ENCODE peak calls at places on chromosomes 5 and 9, in seven cellular contexts. L is choroid plexus epithelial cell, Z is pancreas, M is A549, Q is fibroblast of mammary gland, K is stomach, V is H1. X is an unnamed sample.

GRCh38 chr5:164090358-164090757 is 584.9 kb downstream of the MAT2B start:
- DNase-seq in L (no peak), Z (no peak), M (no peak), Q (no peak), K (no peak), V (no peak), X (no peak)

GRCh38 chr9:109908459-109909390 is 128.7 kb downstream of the PALM2AKAP2 start:
- DNase-seq in L (peak), Z (no peak), M (no peak), Q (peak), K (no peak), V (no peak), X (peak)

GRCh38 chr5:100905259-100905914 is 2.3 kb upstream of the ST8SIA4 start:
- DNase-seq in L (no peak), Z (no peak), M (no peak), Q (no peak), K (no peak), V (no peak), X (no peak)

GRCh38 chr9:94086468-94086867 is 2.2 kb downstream of the PTPDC1 start:
- DNase-seq in L (peak), Z (no peak), M (no peak), Q (peak), K (no peak), V (no peak), X (peak)

GRCh38 chr9:93133641-93134017 is 422 bp downstream of the NINJ1 start:
- DNase-seq in L (peak), Z (peak), M (peak), Q (peak), K (peak), V (peak), X (peak)

GRCh38 chr9:74772126-74772525 is 115.6 kb downstream of the TRPM6 start:
- DNase-seq in L (no peak), Z (no peak), M (no peak), Q (no peak), K (no peak), V (no peak), X (no peak)

GRCh38 chr9:93071464-93071863 is 13.0 kb downstream of the SUSD3 start:
- DNase-seq in L (peak), Z (no peak), M (peak), Q (peak), K (no peak), V (peak), X (no peak)

GRCh38 chr5:112418412-112419049 is 546 bp downstream of the EPB41L4A start:
- DNase-seq in L (peak), Z (no peak), M (no peak), Q (no peak), K (no peak), V (no peak), X (peak)

GRCh38 chr5:16135003-16135402 is 44.6 kb downstream of the MARCHF11 start:
- DNase-seq in L (peak), Z (no peak), M (no peak), Q (no peak), K (no peak), V (no peak), X (peak)

GRCh38 chr9:108151161-108151586 is 661.6 kb upstream of the KLF4 start:
- DNase-seq in L (peak), Z (no peak), M (no peak), Q (peak), K (no peak), V (no peak), X (peak)

GRCh38 chr5:146789712-146790660 is 88.6 kb downstream of the PPP2R2B start:
- DNase-seq in L (no peak), Z (no peak), M (no peak), Q (no peak), K (no peak), V (no peak), X (no peak)

GRCh38 chr5:125564336-125564975 is 818.0 kb upstream of the ZNF608 start:
- DNase-seq in L (no peak), Z (no peak), M (no peak), Q (no peak), K (no peak), V (no peak), X (no peak)

GRCh38 chr5:110040178-110040577 is 350.5 kb downstream of the MAN2A1 start:
- DNase-seq in L (peak), Z (no peak), M (no peak), Q (peak), K (no peak), V (no peak), X (no peak)

GRCh38 chr5:110043025-110043424 is 353.3 kb downstream of the MAN2A1 start:
- DNase-seq in L (no peak), Z (no peak), M (no peak), Q (no peak), K (no peak), V (no peak), X (no peak)

GRCh38 chr5:110050640-110051345 is 361.1 kb downstream of the MAN2A1 start:
- DNase-seq in L (no peak), Z (no peak), M (no peak), Q (no peak), K (no peak), V (no peak), X (no peak)

GRCh38 chr5:110048508-110048907 is 358.8 kb downstream of the MAN2A1 start:
- DNase-seq in L (peak), Z (no peak), M (no peak), Q (no peak), K (no peak), V (no peak), X (no peak)

DNA sequence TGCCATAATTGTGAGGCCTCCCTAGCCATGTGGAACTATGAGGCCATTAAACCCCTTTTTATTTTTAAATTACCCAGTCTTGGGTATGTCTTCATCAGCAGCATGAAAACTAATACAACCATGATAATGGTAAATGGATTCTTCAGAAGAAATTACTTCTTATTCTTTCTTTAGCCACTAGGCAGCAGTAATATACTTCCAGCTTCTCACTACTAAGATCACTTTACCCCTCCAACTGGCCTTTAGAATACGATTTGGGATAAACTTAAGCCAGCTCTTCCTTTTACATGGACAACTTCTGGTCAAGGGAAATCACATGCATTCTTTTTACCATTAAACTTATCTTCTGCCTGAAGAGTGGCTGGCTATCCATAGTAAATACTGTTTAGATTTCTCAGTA is 355.4 kb downstream of the MAN2A1 start:
- DNase-seq in L (peak), Z (no peak), M (no peak), Q (peak), K (no peak), V (no peak), X (peak)
- TF ChIP-seq CTCF in L (peak), Z (no peak), M (no peak), Q (peak), K (no peak), V (peak), X (no peak)

DNA sequence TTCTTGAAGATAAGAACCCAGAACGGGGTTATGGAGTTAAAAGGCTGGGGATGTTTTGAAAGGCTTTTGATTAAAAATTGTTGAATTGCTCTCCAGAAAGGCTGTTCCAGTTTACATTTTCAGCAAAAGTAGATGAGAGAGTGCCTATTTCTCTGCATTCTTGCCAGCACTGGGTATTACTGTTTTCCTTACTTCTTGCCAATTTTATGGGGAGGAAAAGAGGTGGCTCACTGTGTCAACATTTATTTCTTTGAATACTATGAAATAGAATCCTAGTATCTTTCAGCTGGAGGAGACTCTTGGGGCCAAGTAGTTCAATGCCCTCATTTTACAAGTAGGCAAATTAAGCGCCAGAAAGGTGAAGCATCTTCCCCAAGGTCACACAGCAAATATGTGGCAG is 7.3 kb downstream of the NCS1 start:
- DNase-seq in L (no peak), Z (no peak), M (no peak), Q (no peak), K (no peak), V (no peak), X (no peak)
- H3K4me3 ChIP-seq in L (no peak), Z (no peak), M (no peak), Q (no peak), K (no peak), V (no peak), X (no peak)

GRCh38 chr5:43020294-43020711 is 19.8 kb downstream of the ANXA2R start:
- DNase-seq in L (no peak), Z (no peak), M (no peak), Q (peak), K (no peak), V (no peak), X (no peak)

GRCh38 chr5:43019293-43019614 is 20.9 kb downstream of the ANXA2R start:
- DNase-seq in L (no peak), Z (no peak), M (no peak), Q (no peak), K (no peak), V (no peak), X (peak)

GRCh38 chr5:43016217-43016779 is 23.8 kb downstream of the ANXA2R start:
- DNase-seq in L (no peak), Z (no peak), M (no peak), Q (no peak), K (no peak), V (no peak), X (no peak)

GRCh38 chr5:43019615-43020293 is 20.4 kb downstream of the ANXA2R start:
- DNase-seq in L (peak), Z (peak), M (peak), Q (peak), K (peak), V (no peak), X (peak)

DNA sequence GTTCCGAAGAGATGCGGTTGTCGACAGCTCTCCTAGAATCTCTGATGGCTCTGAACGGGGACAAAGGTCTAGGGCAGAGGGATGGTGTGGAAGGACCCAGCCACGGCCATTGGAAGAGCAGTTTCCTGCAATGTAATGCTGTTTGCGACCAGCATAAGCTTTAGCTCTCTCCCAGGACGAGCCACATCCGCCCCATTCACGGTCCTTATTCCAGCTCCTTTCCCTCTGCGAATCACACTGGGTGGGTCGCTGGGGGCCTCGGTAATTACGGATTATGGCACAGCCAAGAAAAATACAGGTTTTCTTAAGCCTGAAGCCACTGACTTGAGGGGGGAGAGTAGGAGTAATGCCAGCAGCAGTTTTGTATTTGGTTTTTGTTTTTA is 22.7 kb downstream of the ANXA2R start:
- DNase-seq in L (peak), Z (no peak), M (no peak), Q (peak), K (no peak), V (no peak), X (no peak)
- TF ChIP-seq CTCF in L (peak), Z (no peak), M (no peak), Q (no peak), K (no peak), V (no peak), X (no peak)

DNA sequence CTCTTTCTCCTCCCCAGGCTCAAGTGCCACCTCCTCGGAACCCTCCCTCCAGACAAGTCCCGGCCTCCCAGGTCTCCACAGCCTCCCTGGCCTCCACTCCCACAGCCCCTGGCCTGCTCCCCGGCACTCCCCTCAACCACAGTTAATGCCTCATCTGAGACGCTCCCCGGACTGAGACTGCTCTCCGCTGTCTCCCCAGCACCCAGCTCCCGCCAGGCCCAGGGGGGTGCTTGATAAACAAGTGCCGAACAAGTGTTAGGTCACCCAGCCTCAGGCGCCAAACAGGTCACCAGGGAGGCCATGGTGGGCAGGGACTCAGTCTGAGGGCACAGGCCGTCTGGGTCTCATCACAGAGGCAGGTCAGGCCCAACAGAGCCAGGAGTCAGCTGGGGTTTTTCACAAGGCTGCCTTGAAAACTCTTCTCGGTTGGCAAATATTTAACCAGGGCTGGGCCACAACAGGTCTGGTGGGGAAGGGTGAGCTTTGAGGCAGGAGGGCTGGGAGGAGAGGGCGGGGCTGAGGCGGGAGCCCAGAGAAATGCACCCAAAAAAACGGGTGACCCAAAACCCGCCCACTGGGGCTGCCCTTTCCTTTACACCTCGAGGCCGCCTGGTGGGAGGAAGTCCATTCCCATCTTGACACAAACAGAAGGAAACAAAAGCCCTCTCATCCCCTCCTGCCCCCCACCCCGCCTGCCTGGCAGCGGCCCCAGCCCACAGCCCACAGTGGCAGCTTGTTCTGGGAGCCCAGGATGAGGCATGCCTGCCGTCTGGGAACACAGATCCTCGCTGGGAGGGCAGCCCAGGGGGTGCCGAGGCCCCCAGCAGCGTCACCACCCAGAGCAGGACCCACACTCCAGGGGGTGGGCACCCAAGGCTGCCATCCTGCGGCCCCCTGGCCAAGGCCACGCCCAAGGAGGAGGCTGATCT is 66.6 kb upstream of the STXBP1 start:
- DNase-seq in L (peak), Z (peak), M (peak), Q (peak), K (peak), V (no peak), X (peak)
- H3K4me3 ChIP-seq in L (no peak), Z (peak), M (peak), Q (no peak), K (peak), V (no peak), X (no peak)

GRCh38 chr5:11182441-11183080 is 421.5 kb upstream of the DAP start:
- DNase-seq in L (peak), Z (no peak), M (peak), Q (peak), K (no peak), V (no peak), X (peak)
- TF ChIP-seq CTCF in L (peak), Z (no peak), M (peak), Q (peak), K (peak), V (peak), X (peak)

GRCh38 chr5:56662891-56663290 is 152.5 kb upstream of the MAP3K1 start:
- DNase-seq in L (no peak), Z (no peak), M (no peak), Q (no peak), K (no peak), V (no peak), X (no peak)
- H3K4me3 ChIP-seq in L (no peak), Z (no peak), M (no peak), Q (no peak), K (no peak), V (no peak), X (no peak)